ENCODE peak calls at places on chromosomes 3 and 15, in nine cellular contexts. B is astrocyte, V is Peyer's patch, E is PC-9, L is T-helper 17 cell, H is gastrocnemius medialis, F is lower lobe of right lung, S is A549, Y is psoas muscle. A is an unnamed sample.

GRCh38 chr3:112128843-112129727 is 4.0 kb downstream of the GCSAM start:
- DNase-seq in B (peak; percentile 4), V (no peak), E (peak; percentile 39), L (peak; percentile 41), H (no peak), F (no peak), S (no peak), Y (no peak), A (no peak)

GRCh38 chr15:65399997-65400396 is 22.2 kb upstream of the IGDCC3 start:
- DNase-seq in B (no peak), V (no peak), E (no peak), L (no peak), H (no peak), F (no peak), S (no peak), Y (no peak), A (no peak)

GRCh38 chr3:4113811-4114522 is 189.2 kb upstream of the SETMAR start:
- DNase-seq in B (no peak), V (no peak), E (no peak), L (no peak), H (no peak), F (no peak), S (no peak), Y (no peak), A (no peak)

GRCh38 chr3:126858887-126859286 is 124.0 kb upstream of the PLXNA1 start:
- DNase-seq in B (peak; percentile 93), V (no peak), E (peak; percentile 69), L (no peak), H (no peak), F (no peak), S (peak; percentile 85), Y (no peak), A (no peak)

GRCh38 chr15:97694456-97694855 is 266.0 kb upstream of the ARRDC4 start:
- DNase-seq in B (no peak), V (no peak), E (no peak), L (no peak), H (no peak), F (no peak), S (no peak), Y (no peak), A (no peak)

GRCh38 chr3:32184187-32184730 is 54.2 kb upstream of the CMTM8 start:
- DNase-seq in B (peak; percentile 86), V (no peak), E (no peak), L (no peak), H (no peak), F (no peak), S (no peak), Y (no peak), A (no peak)

GRCh38 chr3:24119321-24119751 is 174.2 kb downstream of the NR1D2 start:
- DNase-seq in B (peak; percentile 53), V (no peak), E (no peak), L (no peak), H (no peak), F (no peak), S (peak; percentile 28), Y (no peak), A (no peak)

GRCh38 chr3:45597166-45597565 is 2.6 kb downstream of the LIMD1 start:
- DNase-seq in B (peak; percentile 76), V (no peak), E (no peak), L (no peak), H (no peak), F (peak; percentile 36), S (no peak), Y (peak; percentile 52), A (peak; percentile 67)

GRCh38 chr3:108099679-108100428 is 9.0 kb upstream of the CD47 start:
- DNase-seq in B (no peak), V (no peak), E (no peak), L (no peak), H (no peak), F (peak; percentile 77), S (no peak), Y (no peak), A (no peak)

GRCh38 chr15:63945838-63946298 is 100.4 kb downstream of the DAPK2 start:
- DNase-seq in B (no peak), V (no peak), E (peak; percentile 92), L (no peak), H (no peak), F (peak; percentile 87), S (no peak), Y (no peak), A (peak; percentile 50)

GRCh38 chr3:127406309-127407025 is 118.6 kb upstream of the PRR20G start:
- DNase-seq in B (no peak), V (peak; percentile 40), E (peak; percentile 30), L (no peak), H (no peak), F (no peak), S (peak; percentile 55), Y (no peak), A (no peak)

GRCh38 chr3:187125319-187126031 is 13.8 kb downstream of the RPL39L start:
- DNase-seq in B (no peak), V (no peak), E (no peak), L (no peak), H (no peak), F (no peak), S (no peak), Y (no peak), A (no peak)

GRCh38 chr3:171157286-171157685 is 130.8 kb upstream of the SLC2A2 start:
- DNase-seq in B (no peak), V (no peak), E (peak; percentile 77), L (no peak), H (no peak), F (no peak), S (no peak), Y (peak; percentile 19), A (no peak)

GRCh38 chr3:13069495-13069894 is 3.7 kb downstream of the IQSEC1 start:
- DNase-seq in B (no peak), V (no peak), E (no peak), L (no peak), H (no peak), F (no peak), S (no peak), Y (no peak), A (no peak)

GRCh38 chr15:28955686-28956421 is 70.1 kb downstream of the APBA2 start:
- DNase-seq in B (peak; percentile 91), V (no peak), E (no peak), L (no peak), H (no peak), F (no peak), S (no peak), Y (no peak), A (peak; percentile 40)

GRCh38 chr15:57591822-57592367 is at the start of gene MYZAP:
- DNase-seq in B (no peak), V (peak; percentile 91), E (peak; percentile 80), L (peak; percentile 17), H (no peak), F (peak; percentile 75), S (peak; percentile 84), Y (peak; percentile 61), A (peak; percentile 64)

DNA sequence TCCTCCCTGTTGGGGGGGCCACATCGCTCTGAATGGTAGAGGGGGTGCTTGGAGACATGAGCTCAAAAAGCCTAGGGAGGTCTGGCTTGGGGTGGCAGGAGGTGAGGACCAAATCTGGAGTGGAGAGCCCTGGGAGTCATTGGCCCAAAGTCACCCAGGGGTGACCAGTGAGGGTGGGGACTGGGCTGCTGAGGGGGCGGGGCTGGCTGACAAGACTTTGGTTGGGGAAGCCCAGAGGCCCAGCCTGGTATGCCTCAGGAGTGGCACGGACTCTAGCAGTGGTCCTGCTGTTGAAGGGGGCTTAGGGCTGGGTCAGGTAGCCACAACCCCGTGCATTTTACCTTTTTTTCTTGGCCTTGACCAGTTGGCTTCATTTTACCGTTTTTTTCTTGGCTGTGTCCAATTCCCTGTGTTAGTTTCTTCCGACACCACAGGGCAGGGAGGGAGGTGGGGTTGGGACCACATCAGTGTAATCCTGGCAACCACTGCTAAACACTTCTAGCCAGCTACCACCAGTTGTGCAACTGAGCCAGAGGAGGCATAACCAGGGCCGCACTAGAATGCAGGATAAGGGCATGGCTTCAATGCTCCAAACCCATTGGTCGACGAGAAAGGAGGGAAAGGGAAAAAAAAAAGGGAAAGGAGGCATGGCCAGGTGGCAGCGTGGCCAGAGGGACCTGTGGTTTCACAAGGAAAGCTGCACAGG is 105.3 kb upstream of the C2CD4B start:
- DNase-seq in B (no peak), V (no peak), E (no peak), L (no peak), H (no peak), F (no peak), S (no peak), Y (no peak), A (no peak)
- H3K9me3 ChIP-seq in B (peaks cover 24% of the 10 kb centered on the region), V (no peaks in the 10 kb centered on the region), E (peaks cover 3% of the 10 kb centered on the region), L (peaks cover 17% of the 10 kb centered on the region), H (peaks cover 15% of the 10 kb centered on the region), F (peaks cover 41% of the 10 kb centered on the region), S (no peaks in the 10 kb centered on the region), Y (peaks cover 18% of the 10 kb centered on the region), A (peaks cover 18% of the 10 kb centered on the region)

GRCh38 chr3:25493786-25494185 is 65.7 kb downstream of the RARB start:
- DNase-seq in B (peak; percentile 96), V (no peak), E (no peak), L (no peak), H (no peak), F (no peak), S (peak; percentile 5), Y (no peak), A (no peak)
- H3K9me3 ChIP-seq in B (no peaks in the 10 kb centered on the region), V (no peaks in the 10 kb centered on the region), E (peaks cover 33% of the 10 kb centered on the region), L (peaks cover 3% of the 10 kb centered on the region), H (peaks cover 8% of the 10 kb centered on the region), F (peaks cover 35% of the 10 kb centered on the region), S (peaks cover 78% of the 10 kb centered on the region), Y (peaks cover 42% of the 10 kb centered on the region), A (peaks cover 4% of the 10 kb centered on the region)

GRCh38 chr15:43361313-43361903 is 9.4 kb downstream of the ZSCAN29 start:
- DNase-seq in B (no peak), V (no peak), E (no peak), L (no peak), H (no peak), F (no peak), S (no peak), Y (no peak), A (no peak)
- H3K9me3 ChIP-seq in B (peaks cover 43% of the 10 kb centered on the region), V (no peaks in the 10 kb centered on the region), E (peaks cover 29% of the 10 kb centered on the region), L (peaks cover 31% of the 10 kb centered on the region), H (peaks cover 35% of the 10 kb centered on the region), F (peaks cover 62% of the 10 kb centered on the region), S (peaks cover 76% of the 10 kb centered on the region), Y (peaks cover 60% of the 10 kb centered on the region), A (peaks cover 19% of the 10 kb centered on the region)

GRCh38 chr15:26674467-26674866 is 98.4 kb downstream of the GABRB3 start:
- DNase-seq in B (no peak), V (no peak), E (no peak), L (no peak), H (no peak), F (no peak), S (no peak), Y (no peak), A (no peak)

GRCh38 chr15:26679927-26680326 is 92.9 kb downstream of the GABRB3 start:
- DNase-seq in B (no peak), V (no peak), E (no peak), L (no peak), H (no peak), F (no peak), S (no peak), Y (no peak), A (no peak)

GRCh38 chr15:26670116-26670515 is 102.8 kb downstream of the GABRB3 start:
- DNase-seq in B (no peak), V (no peak), E (no peak), L (no peak), H (no peak), F (no peak), S (no peak), Y (no peak), A (no peak)

DNA sequence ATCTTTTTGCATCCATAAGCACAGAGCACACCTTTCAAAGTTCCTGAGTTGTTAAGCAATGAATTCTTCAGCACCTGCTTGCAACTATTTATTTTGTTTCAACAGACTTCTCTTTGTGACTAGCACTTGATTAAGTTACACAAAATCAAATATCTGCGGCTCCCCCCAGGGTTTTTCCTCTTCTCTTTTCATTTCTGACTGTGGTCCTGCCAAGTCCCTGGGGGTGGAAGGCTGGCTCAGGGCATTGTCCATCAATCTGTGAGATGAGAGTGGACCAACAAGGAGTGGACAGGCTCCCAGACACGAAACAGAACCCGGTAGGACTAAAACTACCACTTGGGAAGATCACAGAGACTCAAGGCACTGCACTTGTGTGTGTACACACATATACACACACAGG is 96.8 kb downstream of the GABRB3 start:
- DNase-seq in B (no peak), V (no peak), E (no peak), L (no peak), H (no peak), F (no peak), S (no peak), Y (no peak), A (no peak)
- H3K9me3 ChIP-seq in B (no peaks in the 10 kb centered on the region), V (no peaks in the 10 kb centered on the region), E (no peaks in the 10 kb centered on the region), L (no peaks in the 10 kb centered on the region), H (no peaks in the 10 kb centered on the region), F (no peaks in the 10 kb centered on the region), S (no peaks in the 10 kb centered on the region), Y (no peaks in the 10 kb centered on the region), A (no peaks in the 10 kb centered on the region)